ENCODE peak calls at places on chromosomes 11 and 22, in four cellular contexts. One of them, this sample, is unnamed.
A peak's percentile ranks its signal among the peaks of the same experiment; 100 is the strongest.

GRCh38 chr22:42511401-42511891 is 8.2 kb downstream of the RRP7A start:
- DNase-seq in lower lobe of right lung: no peak
- DNase-seq in cardiac muscle cell: no peak
- DNase-seq in RWPE2: no peak
- DNase-seq in this sample: no peak

GRCh38 chr11:10746871-10747270 is 4.2 kb upstream of the CTR9 start:
- DNase-seq in lower lobe of right lung: no peak
- DNase-seq in cardiac muscle cell: no peak
- DNase-seq in RWPE2: no peak
- DNase-seq in this sample: no peak

GRCh38 chr11:31826530-31827438 is 15.7 kb upstream of the PAX6 start:
- DNase-seq in lower lobe of right lung: no peak
- DNase-seq in cardiac muscle cell: no peak
- DNase-seq in RWPE2: no peak
- DNase-seq in this sample: no peak

GRCh38 chr22:21108379-21109115 is 62.8 kb downstream of the LRRC74B start:
- DNase-seq in lower lobe of right lung: no peak
- DNase-seq in cardiac muscle cell: no peak
- DNase-seq in RWPE2: no peak
- DNase-seq in this sample: no peak

GRCh38 chr11:44726278-44727113 is at the start of gene TSPAN18:
- DNase-seq in lower lobe of right lung: no peak
- DNase-seq in cardiac muscle cell: peak; percentile 75
- DNase-seq in RWPE2: no peak
- DNase-seq in this sample: no peak

GRCh38 chr22:33542153-33542552 is 378.1 kb downstream of the LARGE1 start:
- DNase-seq in lower lobe of right lung: no peak
- DNase-seq in cardiac muscle cell: no peak
- DNase-seq in RWPE2: no peak
- DNase-seq in this sample: no peak

GRCh38 chr11:126739499-126740145 is 260.9 kb downstream of the KIRREL3 start:
- DNase-seq in lower lobe of right lung: no peak
- DNase-seq in cardiac muscle cell: no peak
- DNase-seq in RWPE2: no peak
- DNase-seq in this sample: no peak

GRCh38 chr11:18168372-18168771 is 4.3 kb upstream of the MRGPRX4 start:
- DNase-seq in lower lobe of right lung: no peak
- DNase-seq in cardiac muscle cell: no peak
- DNase-seq in RWPE2: no peak
- DNase-seq in this sample: no peak

GRCh38 chr11:128707671-128708070 is 13.8 kb downstream of the FLI1 start:
- DNase-seq in lower lobe of right lung: no peak
- DNase-seq in cardiac muscle cell: no peak
- DNase-seq in RWPE2: no peak
- DNase-seq in this sample: no peak

GRCh38 chr11:14041565-14041964 is 79.0 kb downstream of the SPON1 start:
- DNase-seq in lower lobe of right lung: no peak
- DNase-seq in cardiac muscle cell: no peak
- DNase-seq in RWPE2: no peak
- DNase-seq in this sample: no peak
- H3K4me1 ChIP-seq in lower lobe of right lung: no peaks in the 10 kb centered on the region
- H3K4me1 ChIP-seq in cardiac muscle cell: no peaks in the 10 kb centered on the region
- H3K4me1 ChIP-seq in RWPE2: no peaks in the 10 kb centered on the region
- H3K4me1 ChIP-seq in this sample: no peaks in the 10 kb centered on the region

GRCh38 chr11:102316505-102316904 is 779 bp upstream of the BIRC3 start:
- DNase-seq in lower lobe of right lung: no peak
- DNase-seq in cardiac muscle cell: no peak
- DNase-seq in RWPE2: no peak
- DNase-seq in this sample: no peak

GRCh38 chr11:102318469-102318868 is 1.2 kb downstream of the BIRC3 start:
- DNase-seq in lower lobe of right lung: no peak
- DNase-seq in cardiac muscle cell: no peak
- DNase-seq in RWPE2: no peak
- DNase-seq in this sample: no peak

GRCh38 chr11:102319544-102319943 is 2.3 kb downstream of the BIRC3 start:
- DNase-seq in lower lobe of right lung: no peak
- DNase-seq in cardiac muscle cell: no peak
- DNase-seq in RWPE2: no peak
- DNase-seq in this sample: no peak

GRCh38 chr11:102317099-102317767 is at the start of gene BIRC3:
- DNase-seq in lower lobe of right lung: peak; percentile 89
- DNase-seq in cardiac muscle cell: peak; percentile 71
- DNase-seq in RWPE2: peak; percentile 88
- DNase-seq in this sample: peak; percentile 55

DNA sequence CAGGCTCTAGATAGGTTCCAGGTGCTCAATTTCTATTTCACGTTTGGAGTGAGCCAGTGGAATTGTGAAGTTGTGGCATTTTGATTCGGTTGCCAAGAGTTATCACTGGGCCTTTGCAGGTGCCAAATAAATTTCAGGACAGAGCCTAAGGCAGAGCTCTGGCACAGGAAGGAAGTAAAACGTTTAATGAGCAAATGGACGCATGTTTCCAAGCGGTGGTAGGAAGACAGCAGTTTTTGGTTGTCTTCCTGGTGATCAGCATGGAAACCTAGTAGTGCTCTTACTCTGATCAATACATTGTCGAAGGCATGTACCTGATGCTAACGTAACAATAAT is 452 bp downstream of the BIRC3 start:
- DNase-seq in lower lobe of right lung: no peak
- DNase-seq in cardiac muscle cell: no peak
- DNase-seq in RWPE2: no peak
- DNase-seq in this sample: no peak
- H3K4me1 ChIP-seq in lower lobe of right lung: peaks cover 68% of the 10 kb centered on the region
- H3K4me1 ChIP-seq in cardiac muscle cell: no peaks in the 10 kb centered on the region
- H3K4me1 ChIP-seq in RWPE2: peaks cover 39% of the 10 kb centered on the region
- H3K4me1 ChIP-seq in this sample: no peaks in the 10 kb centered on the region

GRCh38 chr11:2693271-2693833 is 6.4 kb downstream of the KCNQ1OT1 start:
- DNase-seq in lower lobe of right lung: no peak
- DNase-seq in cardiac muscle cell: no peak
- DNase-seq in RWPE2: peak; percentile 30
- DNase-seq in this sample: peak; percentile 85
- H3K4me1 ChIP-seq in lower lobe of right lung: peaks cover 30% of the 10 kb centered on the region
- H3K4me1 ChIP-seq in cardiac muscle cell: peaks cover 51% of the 10 kb centered on the region
- H3K4me1 ChIP-seq in RWPE2: peaks cover 5% of the 10 kb centered on the region
- H3K4me1 ChIP-seq in this sample: peaks cover 44% of the 10 kb centered on the region

GRCh38 chr22:17234144-17234623 is 14.9 kb upstream of the ADA2 start:
- DNase-seq in lower lobe of right lung: peak; percentile 33
- DNase-seq in cardiac muscle cell: no peak
- DNase-seq in RWPE2: no peak
- DNase-seq in this sample: peak; percentile 92

GRCh38 chr22:17235861-17236260 is 16.6 kb upstream of the ADA2 start:
- DNase-seq in lower lobe of right lung: no peak
- DNase-seq in cardiac muscle cell: no peak
- DNase-seq in RWPE2: no peak
- DNase-seq in this sample: no peak

GRCh38 chr22:17232406-17232805 is 13.2 kb upstream of the ADA2 start:
- DNase-seq in lower lobe of right lung: no peak
- DNase-seq in cardiac muscle cell: no peak
- DNase-seq in RWPE2: no peak
- DNase-seq in this sample: no peak

GRCh38 chr22:17235149-17235655 is 16.0 kb upstream of the ADA2 start:
- DNase-seq in lower lobe of right lung: peak; percentile 19
- DNase-seq in cardiac muscle cell: no peak
- DNase-seq in RWPE2: no peak
- DNase-seq in this sample: peak; percentile 91

DNA sequence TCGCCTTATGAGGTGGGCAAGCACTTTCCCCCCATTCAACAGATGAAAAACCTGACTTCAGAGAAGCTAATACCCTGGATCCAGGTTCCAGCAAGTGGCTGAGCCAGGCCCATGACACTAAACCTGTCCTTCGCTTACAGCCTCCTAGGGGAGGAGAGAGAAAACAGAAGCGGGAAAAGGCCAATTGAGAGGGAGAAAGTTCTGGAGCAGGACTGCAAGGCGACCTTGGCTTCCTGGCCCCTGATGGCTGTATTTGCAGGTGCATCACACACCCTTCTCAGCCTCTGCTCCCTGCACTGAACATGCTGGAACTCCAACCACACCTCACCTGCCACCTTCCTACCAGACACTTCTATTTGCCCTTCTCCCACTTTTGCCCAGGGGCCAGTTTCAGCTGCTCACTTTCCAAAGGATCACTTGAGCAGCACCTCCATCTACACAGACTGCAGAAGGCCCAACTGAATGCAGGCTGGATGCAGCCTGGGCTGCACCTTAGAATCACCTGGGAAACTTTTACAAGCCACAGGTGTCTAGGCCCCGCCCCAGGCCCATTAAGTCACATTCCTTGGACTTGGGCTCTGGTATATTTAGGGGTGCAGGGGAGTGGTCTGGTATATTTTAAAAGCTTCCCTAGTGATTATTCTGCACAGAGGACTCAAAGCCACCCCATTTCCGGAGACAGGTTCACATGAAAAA is 14.3 kb upstream of the ADA2 start:
- DNase-seq in lower lobe of right lung: no peak
- DNase-seq in cardiac muscle cell: no peak
- DNase-seq in RWPE2: no peak
- DNase-seq in this sample: no peak
- H3K4me1 ChIP-seq in lower lobe of right lung: peaks cover 13% of the 10 kb centered on the region
- H3K4me1 ChIP-seq in cardiac muscle cell: peaks cover 8% of the 10 kb centered on the region
- H3K4me1 ChIP-seq in RWPE2: no peaks in the 10 kb centered on the region
- H3K4me1 ChIP-seq in this sample: peaks cover 14% of the 10 kb centered on the region

DNA sequence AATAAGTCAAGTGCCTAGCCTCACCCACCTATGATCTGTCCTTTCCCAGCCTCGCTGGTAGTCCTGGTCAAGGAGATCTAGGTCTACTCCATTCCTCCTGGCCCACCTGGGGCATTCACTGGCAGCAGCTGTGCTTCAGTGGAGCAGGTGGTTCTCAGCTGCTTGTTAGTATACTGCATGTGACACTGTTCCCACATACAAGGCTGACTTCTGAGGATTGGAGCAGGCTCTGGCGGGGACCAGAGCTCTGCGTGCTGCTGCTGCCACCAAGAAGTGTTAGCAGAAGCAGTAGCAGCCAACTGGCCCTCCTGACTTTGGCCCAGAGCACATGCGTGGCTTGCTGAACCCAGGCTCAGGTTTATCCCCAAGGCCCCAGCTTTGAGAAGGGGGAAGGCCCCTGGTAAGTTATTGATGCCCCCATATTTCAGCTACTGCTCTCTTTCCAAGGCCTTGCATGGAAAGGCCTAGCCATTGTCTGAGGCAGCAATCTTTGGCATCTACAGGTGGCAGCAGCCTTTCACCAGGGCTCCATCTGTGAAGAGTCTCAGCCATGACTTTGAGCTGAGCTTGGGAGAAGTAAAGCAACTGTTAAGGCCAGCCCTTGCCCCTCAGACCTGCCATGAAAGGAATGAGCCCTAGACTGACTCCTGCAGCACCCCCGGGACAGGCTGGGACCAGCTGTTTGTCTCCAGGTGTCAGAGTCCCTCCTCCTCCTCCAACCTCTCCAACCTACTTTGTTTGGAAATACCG is 26.5 kb downstream of the ARHGAP1 start:
- DNase-seq in lower lobe of right lung: no peak
- DNase-seq in cardiac muscle cell: no peak
- DNase-seq in RWPE2: peak; percentile 34
- DNase-seq in this sample: no peak
- H3K4me1 ChIP-seq in lower lobe of right lung: peaks cover 53% of the 10 kb centered on the region
- H3K4me1 ChIP-seq in cardiac muscle cell: peaks cover 19% of the 10 kb centered on the region
- H3K4me1 ChIP-seq in RWPE2: peaks cover 10% of the 10 kb centered on the region
- H3K4me1 ChIP-seq in this sample: peaks cover 1% of the 10 kb centered on the region

DNA sequence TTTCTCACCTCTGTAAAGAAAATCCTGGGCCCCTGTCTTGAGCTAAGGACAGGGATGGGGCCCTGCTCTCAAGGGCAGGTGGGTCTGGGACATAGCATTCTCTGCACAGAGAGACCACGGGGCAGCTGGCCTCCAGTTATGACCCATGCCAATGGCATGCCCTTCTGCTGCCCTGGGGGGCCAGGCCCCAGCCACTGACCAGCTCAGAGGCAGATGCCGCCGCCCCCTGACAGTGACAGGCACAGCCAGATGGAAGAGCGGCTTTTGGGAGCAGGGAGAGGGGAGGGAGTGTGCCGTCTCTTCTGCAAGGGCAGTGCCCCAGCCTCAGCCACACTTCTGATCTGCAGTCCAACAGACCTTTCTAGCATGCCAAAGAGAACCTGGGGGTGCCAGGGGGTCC is 114.8 kb upstream of the NAV2 start:
- DNase-seq in lower lobe of right lung: no peak
- DNase-seq in cardiac muscle cell: no peak
- DNase-seq in RWPE2: no peak
- DNase-seq in this sample: no peak
- H3K4me1 ChIP-seq in lower lobe of right lung: peaks cover 4% of the 10 kb centered on the region
- H3K4me1 ChIP-seq in cardiac muscle cell: no peaks in the 10 kb centered on the region
- H3K4me1 ChIP-seq in RWPE2: peaks cover 25% of the 10 kb centered on the region
- H3K4me1 ChIP-seq in this sample: peaks cover 2% of the 10 kb centered on the region

DNA sequence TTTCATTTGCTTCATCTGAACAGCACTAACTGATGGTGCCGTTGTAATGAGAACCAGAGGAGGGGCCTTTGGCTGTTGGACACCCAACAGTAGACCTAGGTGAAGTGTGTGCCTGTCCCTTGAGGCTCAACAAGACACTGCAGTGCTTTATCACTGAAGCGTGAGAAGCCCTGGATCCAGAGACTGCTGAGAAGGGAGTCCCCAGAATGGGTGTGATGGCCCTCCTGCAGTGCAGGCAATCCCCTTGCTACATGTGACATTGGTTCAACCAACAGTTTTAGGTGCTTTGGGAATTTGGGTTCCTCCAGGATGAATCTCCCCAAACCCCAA is 125.6 kb downstream of the BRD1 start:
- DNase-seq in lower lobe of right lung: no peak
- DNase-seq in cardiac muscle cell: no peak
- DNase-seq in RWPE2: no peak
- DNase-seq in this sample: no peak
- H3K4me1 ChIP-seq in lower lobe of right lung: no peaks in the 10 kb centered on the region
- H3K4me1 ChIP-seq in cardiac muscle cell: no peaks in the 10 kb centered on the region
- H3K4me1 ChIP-seq in RWPE2: no peaks in the 10 kb centered on the region
- H3K4me1 ChIP-seq in this sample: no peaks in the 10 kb centered on the region

GRCh38 chr22:28791841-28792490 is 8.4 kb downstream of the XBP1 start:
- DNase-seq in lower lobe of right lung: no peak
- DNase-seq in cardiac muscle cell: no peak
- DNase-seq in RWPE2: no peak
- DNase-seq in this sample: no peak
- H3K4me1 ChIP-seq in lower lobe of right lung: peaks cover 34% of the 10 kb centered on the region
- H3K4me1 ChIP-seq in cardiac muscle cell: no peaks in the 10 kb centered on the region
- H3K4me1 ChIP-seq in RWPE2: no peaks in the 10 kb centered on the region
- H3K4me1 ChIP-seq in this sample: no peaks in the 10 kb centered on the region

This sample was measured in iPS DF 6.9.